ENCODE peak calls at places on chromosomes 16 and 17, in seven cellular contexts. A is RCC 7860; J is adrenal gland; D is AG04449; F is naive thymus-derived CD4-positive, alpha-beta T cell; S is NCI-H1417 treated with DMSO at 0.1 percent for 48 hours; R is germinal center. X is an unnamed sample.
A peak's percentile ranks its signal among the peaks of the same experiment; 100 is the strongest.

GRCh38 chr17:82236142-82236971 is 7.5 kb downstream of the SLC16A3 start:
- DNase-seq in A (no peak), J (peak; percentile 83), D (no peak), F (peak; percentile 75), S (peak; percentile 32), R (peak; percentile 67), X (peak; percentile 56)

GRCh38 chr17:4956493-4957061 is 5.7 kb downstream of the ENO3 start:
- DNase-seq in A (no peak), J (no peak), D (no peak), F (peak; percentile 47), S (no peak), R (no peak), X (no peak)

GRCh38 chr17:81652901-81653771 is 3.2 kb downstream of the PDE6G start:
- DNase-seq in A (no peak), J (no peak), D (no peak), F (peak; percentile 38), S (no peak), R (no peak), X (no peak)

GRCh38 chr17:3723188-3723555 is 531 bp upstream of the HASPIN start:
- DNase-seq in A (no peak), J (no peak), D (no peak), F (no peak), S (no peak), R (no peak), X (no peak)

GRCh38 chr16:23876256-23876896 is 40.6 kb downstream of the PRKCB start:
- DNase-seq in A (no peak), J (no peak), D (no peak), F (no peak), S (no peak), R (no peak), X (no peak)

GRCh38 chr17:41835800-41836549 is at the start of gene NT5C3B:
- DNase-seq in A (peak; percentile 34), J (peak; percentile 53), D (no peak), F (peak; percentile 66), S (no peak), R (peak; percentile 88), X (peak; percentile 53)

GRCh38 chr16:55501549-55502322 is 7.1 kb upstream of the LPCAT2 start:
- DNase-seq in A (no peak), J (peak; percentile 20), D (no peak), F (no peak), S (no peak), R (no peak), X (no peak)

GRCh38 chr16:2467301-2468141 is 3.6 kb upstream of the NTN3 start:
- DNase-seq in A (no peak), J (peak; percentile 79), D (no peak), F (peak; percentile 48), S (peak; percentile 15), R (no peak), X (no peak)

GRCh38 chr17:79945591-79946255 is 89.9 kb downstream of the TBC1D16 start:
- DNase-seq in A (no peak), J (peak; percentile 14), D (no peak), F (no peak), S (no peak), R (no peak), X (no peak)

GRCh38 chr17:30449480-30449879 is 27.7 kb upstream of the GOSR1 start:
- DNase-seq in A (no peak), J (peak; percentile 25), D (no peak), F (no peak), S (no peak), R (no peak), X (no peak)

GRCh38 chr16:56657555-56658430 is at the start of gene MT1F:
- DNase-seq in A (peak; percentile 50), J (peak; percentile 96), D (no peak), F (peak; percentile 56), S (no peak), R (peak; percentile 54), X (peak; percentile 62)

GRCh38 chr17:8062435-8062806 is 23.6 kb downstream of the ALOX15B start:
- DNase-seq in A (no peak), J (no peak), D (no peak), F (no peak), S (no peak), R (no peak), X (no peak)

GRCh38 chr17:42520540-42520951 is 15.5 kb upstream of the NAGLU start:
- DNase-seq in A (no peak), J (no peak), D (no peak), F (no peak), S (no peak), R (no peak), X (no peak)

GRCh38 chr17:74744714-74745547 is 3.5 kb upstream of the NHERF1 start:
- DNase-seq in A (peak; percentile 35), J (peak; percentile 94), D (no peak), F (peak; percentile 92), S (no peak), R (peak; percentile 82), X (peak; percentile 63)

GRCh38 chr17:210402-210801 is 29.0 kb upstream of the DOC2B start:
- DNase-seq in A (no peak), J (no peak), D (no peak), F (no peak), S (no peak), R (no peak), X (no peak)

GRCh38 chr16:48123104-48123788 is 32.5 kb downstream of the ABCC12 start:
- DNase-seq in A (peak; percentile 97), J (peak; percentile 83), D (peak; percentile 98), F (peak; percentile 58), S (no peak), R (no peak), X (peak; percentile 95)

GRCh38 chr17:31559647-31560501 is 168.4 kb downstream of the RAB11FIP4 start:
- DNase-seq in A (peak; percentile 5), J (no peak), D (no peak), F (no peak), S (no peak), R (no peak), X (no peak)

GRCh38 chr16:50152386-50152806 is 710 bp upstream of the TENT4B start:
- DNase-seq in A (no peak), J (peak; percentile 53), D (no peak), F (peak; percentile 75), S (no peak), R (no peak), X (peak; percentile 59)

GRCh38 chr16:8936421-8936820 is 27.3 kb downstream of the USP7 start:
- DNase-seq in A (peak; percentile 45), J (peak; percentile 53), D (no peak), F (peak; percentile 75), S (no peak), R (peak; percentile 62), X (peak; percentile 63)

GRCh38 chr17:78872486-78872885 is 30.5 kb downstream of the CEP295NL start:
- DNase-seq in A (no peak), J (no peak), D (no peak), F (no peak), S (no peak), R (no peak), X (no peak)

GRCh38 chr17:30970757-30971567 is at the start of gene RNF135:
- DNase-seq in A (peak; percentile 86), J (peak; percentile 81), D (no peak), F (peak; percentile 72), S (no peak), R (peak; percentile 72), X (peak; percentile 86)

GRCh38 chr17:35387496-35387895 is 14.1 kb upstream of the SLFN11 start:
- DNase-seq in A (no peak), J (no peak), D (no peak), F (no peak), S (no peak), R (no peak), X (no peak)

GRCh38 chr17:74770498-74771318 is 5.4 kb downstream of the NAT9 start:
- DNase-seq in A (peak; percentile 30), J (peak; percentile 80), D (no peak), F (peak; percentile 68), S (no peak), R (peak; percentile 68), X (no peak)

GRCh38 chr16:4415538-4416199 is 727 bp downstream of the CORO7 start:
- DNase-seq in A (no peak), J (peak; percentile 60), D (no peak), F (peak; percentile 68), S (no peak), R (peak; percentile 46), X (peak; percentile 62)

GRCh38 chr17:50581316-50581715 is 20.8 kb downstream of the CACNA1G start:
- DNase-seq in A (no peak), J (no peak), D (no peak), F (no peak), S (no peak), R (no peak), X (no peak)

GRCh38 chr16:54430491-54431030 is 144.0 kb upstream of the IRX3 start:
- DNase-seq in A (no peak), J (no peak), D (peak; percentile 62), F (no peak), S (no peak), R (no peak), X (no peak)

GRCh38 chr17:76122411-76123126 is 18.5 kb downstream of the FOXJ1 start:
- DNase-seq in A (no peak), J (no peak), D (no peak), F (no peak), S (no peak), R (no peak), X (no peak)

GRCh38 chr17:7988750-7989178 is 13.7 kb upstream of the GUCY2D start:
- DNase-seq in A (peak; percentile 57), J (peak; percentile 65), D (no peak), F (peak; percentile 6), S (peak; percentile 15), R (peak; percentile 79), X (peak; percentile 87)

GRCh38 chr16:27430512-27430911 is 28.5 kb downstream of the IL21R start:
- DNase-seq in A (no peak), J (no peak), D (no peak), F (peak; percentile 11), S (no peak), R (no peak), X (no peak)

GRCh38 chr16:25265968-25266367 is 8.3 kb upstream of the ZKSCAN2 start:
- DNase-seq in A (no peak), J (no peak), D (no peak), F (no peak), S (no peak), R (no peak), X (no peak)